ENCODE peak calls at places on chromosome 22, in eight cellular contexts. C is astrocyte of the spinal cord, P is lower lobe of right lung, Q is left ventricle myocardium inferior, T is A549, Y is dorsolateral prefrontal cortex, D is iPS-NIHi11, B is cardiac muscle cell. H is an unnamed sample.

GRCh38 chr22:23520875-23521441 is 59.1 kb downstream of the IGLL1 start:
- DNase-seq in C (peak; percentile 46), P (peak; percentile 54), Q (peak; percentile 40), T (peak; percentile 20), Y (peak; percentile 50), D (peak; percentile 52), B (peak; percentile 64), H (peak; percentile 92)

GRCh38 chr22:33034753-33035152 is 23.4 kb downstream of the SYN3 start:
- DNase-seq in C (no peak), P (no peak), Q (no peak), T (no peak), Y (no peak), D (no peak), B (no peak), H (no peak)

GRCh38 chr22:25668437-25668836 is 73.6 kb upstream of the MYO18B start:
- DNase-seq in C (peak; percentile 65), P (no peak), Q (no peak), T (peak; percentile 11), Y (no peak), D (no peak), B (peak; percentile 92), H (peak; percentile 9)

GRCh38 chr22:37887610-37888378 is 18.3 kb upstream of the MICALL1 start:
- DNase-seq in C (peak; percentile 84), P (no peak), Q (no peak), T (peak; percentile 36), Y (no peak), D (peak; percentile 55), B (peak; percentile 97), H (no peak)

GRCh38 chr22:33126881-33127280 is 68.7 kb upstream of the SYN3 start:
- DNase-seq in C (no peak), P (no peak), Q (no peak), T (peak; percentile 35), Y (no peak), D (peak; percentile 31), B (no peak), H (peak; percentile 52)

GRCh38 chr22:36027960-36028645 is 521 bp downstream of the RBFOX2 start:
- DNase-seq in C (peak; percentile 15), P (no peak), Q (no peak), T (no peak), Y (no peak), D (peak; percentile 96), B (no peak), H (peak; percentile 83)

GRCh38 chr22:46798366-46799057 is 36.1 kb downstream of the TBC1D22A start:
- DNase-seq in C (peak; percentile 70), P (peak; percentile 85), Q (peak; percentile 70), T (peak; percentile 66), Y (peak; percentile 69), D (peak; percentile 89), B (peak; percentile 81), H (peak; percentile 82)

GRCh38 chr22:49677495-49677889 is 150.2 kb downstream of the BRD1 start:
- DNase-seq in C (no peak), P (peak; percentile 40), Q (no peak), T (no peak), Y (no peak), D (no peak), B (no peak), H (no peak)

GRCh38 chr22:37710675-37711074 is 13.8 kb downstream of the TRIOBP start:
- DNase-seq in C (no peak), P (no peak), Q (no peak), T (no peak), Y (no peak), D (no peak), B (no peak), H (no peak)

GRCh38 chr22:38251355-38251720 is 21.5 kb downstream of the TMEM184B start:
- DNase-seq in C (no peak), P (no peak), Q (no peak), T (no peak), Y (no peak), D (no peak), B (no peak), H (no peak)

GRCh38 chr22:43110927-43111623 is 525 bp downstream of the BIK start:
- DNase-seq in C (no peak), P (peak; percentile 75), Q (no peak), T (no peak), Y (no peak), D (peak; percentile 58), B (no peak), H (peak; percentile 55)

H was measured in NCI-H69.